ENCODE peak calls at places on chromosomes 12 and 14, in nine cellular contexts. S, T, E, R, X, F, M, Z and I are unnamed samples.

GRCh38 chr14:24612186-24612585 is 2.7 kb upstream of the GZMH start:
- DNase-seq in S (no peak), T (no peak), E (no peak), R (no peak), X (no peak), F (no peak), M (no peak), Z (no peak), I (no peak)

GRCh38 chr14:29421156-29421728 is 506.4 kb downstream of the PRKD1 start:
- DNase-seq in S (no peak), T (no peak), E (no peak), R (no peak), X (no peak), F (no peak), M (no peak), Z (no peak), I (no peak)

GRCh38 chr14:73295198-73295796 is 58.0 kb downstream of the PAPLN start:
- DNase-seq in S (no peak), T (peak; percentile 25), E (no peak), R (peak; percentile 58), X (no peak), F (no peak), M (no peak), Z (no peak), I (no peak)

GRCh38 chr12:94057262-94058151 is 90.9 kb upstream of the PLXNC1 start:
- DNase-seq in S (no peak), T (no peak), E (no peak), R (no peak), X (no peak), F (no peak), M (no peak), Z (no peak), I (no peak)

GRCh38 chr12:95458761-95459160 is 15.2 kb upstream of the METAP2 start:
- DNase-seq in S (no peak), T (no peak), E (no peak), R (no peak), X (no peak), F (no peak), M (no peak), Z (no peak), I (no peak)

GRCh38 chr12:72564120-72564519 is 291.9 kb downstream of the TRHDE start:
- DNase-seq in S (no peak), T (no peak), E (no peak), R (no peak), X (no peak), F (no peak), M (no peak), Z (no peak), I (no peak)

GRCh38 chr14:101017209-101017608 is 113.7 kb upstream of the RTL1 start:
- DNase-seq in S (no peak), T (no peak), E (no peak), R (no peak), X (no peak), F (no peak), M (no peak), Z (no peak), I (peak; percentile 15)

GRCh38 chr14:69473271-69473670 is 11.3 kb upstream of the PLEKHD1 start:
- DNase-seq in S (no peak), T (no peak), E (no peak), R (no peak), X (no peak), F (no peak), M (no peak), Z (no peak), I (no peak)

GRCh38 chr12:112456029-112456428 is 37.3 kb downstream of the PTPN11 start:
- DNase-seq in S (no peak), T (no peak), E (no peak), R (no peak), X (no peak), F (no peak), M (no peak), Z (no peak), I (no peak)

GRCh38 chr14:65348137-65348536 is 64.4 kb upstream of the FUT8 start:
- DNase-seq in S (no peak), T (no peak), E (no peak), R (no peak), X (no peak), F (no peak), M (no peak), Z (no peak), I (no peak)

GRCh38 chr14:73245401-73246325 is 8.4 kb downstream of the PAPLN start:
- DNase-seq in S (no peak), T (peak; percentile 82), E (peak; percentile 65), R (peak; percentile 16), X (peak; percentile 35), F (no peak), M (no peak), Z (peak; percentile 48), I (no peak)

GRCh38 chr12:120137833-120138232 is 21.3 kb upstream of the RAB35 start:
- DNase-seq in S (no peak), T (no peak), E (no peak), R (no peak), X (no peak), F (no peak), M (no peak), Z (no peak), I (no peak)

GRCh38 chr12:128534906-128535305 is 267.9 kb downstream of the TMEM132C start:
- DNase-seq in S (no peak), T (no peak), E (no peak), R (no peak), X (no peak), F (no peak), M (no peak), Z (no peak), I (no peak)

DNA sequence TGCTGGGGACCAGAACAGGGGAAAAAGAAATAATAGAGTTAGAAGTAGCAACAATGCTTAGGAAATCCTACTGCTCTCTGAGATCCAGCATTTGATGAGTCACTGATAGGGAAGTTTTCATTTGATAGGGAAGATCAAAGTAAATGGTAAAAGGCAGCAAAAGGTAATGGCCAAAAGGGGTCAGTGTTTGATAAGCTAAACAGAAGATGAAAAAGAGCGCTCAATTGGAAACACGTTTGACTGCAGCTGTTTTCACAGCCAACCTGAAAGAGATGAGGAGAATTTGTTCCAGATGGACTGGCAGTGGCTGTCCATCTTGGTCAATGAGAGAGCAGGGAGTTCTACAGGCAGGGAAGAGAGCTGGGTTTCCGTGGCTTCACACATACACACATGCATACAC is 264.2 kb downstream of the TMEM132C start:
- DNase-seq in S (no peak), T (no peak), E (no peak), R (no peak), X (no peak), F (no peak), M (no peak), Z (no peak), I (no peak)
- TF ChIP-seq CTCF in S (no peak), T (no peak), E (no peak), R (no peak), X (no peak), F (peak; percentile 5), M (no peak), Z (no peak), I (no peak)

DNA sequence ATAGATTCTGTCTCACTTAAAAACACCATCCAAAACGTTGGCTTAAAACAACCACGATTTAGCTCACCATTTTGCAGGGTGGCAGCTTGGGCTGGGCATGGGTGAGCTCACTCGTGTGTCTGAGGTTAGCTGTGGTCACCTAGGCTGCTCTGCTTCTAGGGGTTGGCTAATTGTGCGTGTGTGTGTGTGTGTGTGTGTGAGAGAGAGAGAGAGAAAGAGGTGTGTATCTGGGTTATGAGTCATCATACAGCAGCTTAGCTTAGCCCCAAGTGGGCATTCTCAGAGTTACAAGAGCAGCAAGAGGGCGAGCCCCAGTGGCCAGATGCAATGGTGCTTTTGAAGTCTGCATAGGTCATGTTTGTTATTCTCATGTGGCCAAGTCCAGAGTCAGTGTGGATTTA is 6.0 kb downstream of the FBXW8 start:
- DNase-seq in S (peak; percentile 36), T (peak; percentile 33), E (no peak), R (no peak), X (no peak), F (no peak), M (no peak), Z (no peak), I (no peak)
- TF ChIP-seq CTCF in S (no peak), T (no peak), E (no peak), R (peak; percentile 38), X (no peak), F (peak; percentile 35), M (no peak), Z (no peak), I (no peak)

GRCh38 chr14:51554953-51555352 is 96.8 kb upstream of the FRMD6 start:
- DNase-seq in S (no peak), T (peak; percentile 21), E (no peak), R (no peak), X (no peak), F (no peak), M (no peak), Z (no peak), I (no peak)
- TF ChIP-seq CTCF in S (no peak), T (no peak), E (no peak), R (peak; percentile 52), X (no peak), F (no peak), M (no peak), Z (no peak), I (peak; percentile 26)

GRCh38 chr12:63098851-63099250 is 52.1 kb downstream of the AVPR1A start:
- DNase-seq in S (no peak), T (no peak), E (no peak), R (no peak), X (no peak), F (no peak), M (no peak), Z (no peak), I (no peak)
- TF ChIP-seq CTCF in S (no peak), T (no peak), E (no peak), R (no peak), X (no peak), F (no peak), M (no peak), Z (no peak), I (peak; percentile 31)